ENCODE peak calls at places on chromosomes 4 and X, in four cellular contexts. One of them, this sample, is unnamed.

GRCh38 chr4:12359420-12359819 is 930.7 kb upstream of the HS3ST1 start:
- DNase-seq in ELR: no peak
- DNase-seq in SW480: no peak
- DNase-seq in GM12865: no peak
- DNase-seq in this sample: no peak

GRCh38 chr4:143360838-143361237 is 24.2 kb downstream of the GAB1 start:
- DNase-seq in ELR: no peak
- DNase-seq in SW480: no peak
- DNase-seq in GM12865: no peak
- DNase-seq in this sample: no peak

GRCh38 chr4:89506866-89507494 is 199.4 kb upstream of the GPRIN3 start:
- DNase-seq in ELR: peak; percentile 26
- DNase-seq in SW480: no peak
- DNase-seq in GM12865: no peak
- DNase-seq in this sample: no peak

GRCh38 chr4:11929080-11929479 is 500.4 kb upstream of the HS3ST1 start:
- DNase-seq in ELR: no peak
- DNase-seq in SW480: no peak
- DNase-seq in GM12865: no peak
- DNase-seq in this sample: no peak

GRCh38 chr4:8200302-8200975 is 1.3 kb downstream of the SH3TC1 start:
- DNase-seq in ELR: no peak
- DNase-seq in SW480: peak; percentile 64
- DNase-seq in GM12865: peak; percentile 46
- DNase-seq in this sample: peak; percentile 80

GRCh38 chr4:88196523-88197185 is 38.2 kb upstream of the ABCG2 start:
- DNase-seq in ELR: no peak
- DNase-seq in SW480: no peak
- DNase-seq in GM12865: no peak
- DNase-seq in this sample: no peak

GRCh38 chr4:8267077-8267476 is 2.5 kb upstream of the HTRA3 start:
- DNase-seq in ELR: peak; percentile 49
- DNase-seq in SW480: peak; percentile 25
- DNase-seq in GM12865: peak; percentile 41
- DNase-seq in this sample: peak; percentile 81

GRCh38 chr4:42397256-42397634 is at the start of gene SHISA3:
- DNase-seq in ELR: no peak
- DNase-seq in SW480: no peak
- DNase-seq in GM12865: peak; percentile 67
- DNase-seq in this sample: peak; percentile 27

GRCh38 chr4:7334521-7335275 is 100.0 kb downstream of the PSAPL1 start:
- DNase-seq in ELR: no peak
- DNase-seq in SW480: no peak
- DNase-seq in GM12865: no peak
- DNase-seq in this sample: no peak

GRCh38 chr4:107740950-107741701 is 21.1 kb upstream of the PAPSS1 start:
- DNase-seq in ELR: peak; percentile 23
- DNase-seq in SW480: no peak
- DNase-seq in GM12865: no peak
- DNase-seq in this sample: peak; percentile 77

GRCh38 chr4:121736735-121737351 is 28.1 kb downstream of the SMIM43 start:
- DNase-seq in ELR: peak; percentile 79
- DNase-seq in SW480: peak; percentile 47
- DNase-seq in GM12865: peak; percentile 50
- DNase-seq in this sample: peak; percentile 74

GRCh38 chr4:20462426-20463175 is 210.9 kb downstream of the SLIT2 start:
- DNase-seq in ELR: peak; percentile 42
- DNase-seq in SW480: no peak
- DNase-seq in GM12865: no peak
- DNase-seq in this sample: no peak

GRCh38 chrX:31893525-31893924 is 821.7 kb upstream of the FTHL17 start:
- DNase-seq in ELR: no peak
- DNase-seq in SW480: no peak
- DNase-seq in GM12865: peak; percentile 0
- DNase-seq in this sample: no peak

GRCh38 chr4:79632114-79632513 is 224.1 kb upstream of the GK2 start:
- DNase-seq in ELR: no peak
- DNase-seq in SW480: no peak
- DNase-seq in GM12865: no peak
- DNase-seq in this sample: no peak

GRCh38 chrX:96979766-96980165 is 96.1 kb downstream of the RPA4 start:
- DNase-seq in ELR: no peak
- DNase-seq in SW480: no peak
- DNase-seq in GM12865: no peak
- DNase-seq in this sample: no peak

GRCh38 chr4:140078366-140078765 is 75.6 kb downstream of the MAML3 start:
- DNase-seq in ELR: no peak
- DNase-seq in SW480: no peak
- DNase-seq in GM12865: no peak
- DNase-seq in this sample: no peak

GRCh38 chr4:67700119-67700873 is 659 bp downstream of the UBA6 start:
- DNase-seq in ELR: peak; percentile 56
- DNase-seq in SW480: peak; percentile 44
- DNase-seq in GM12865: peak; percentile 54
- DNase-seq in this sample: no peak

GRCh38 chr4:77310931-77311330 is 153.9 kb downstream of the CCNG2 start:
- DNase-seq in ELR: no peak
- DNase-seq in SW480: no peak
- DNase-seq in GM12865: no peak
- DNase-seq in this sample: peak; percentile 30

GRCh38 chr4:7806080-7806630 is 133.5 kb downstream of the AFAP1 start:
- DNase-seq in ELR: no peak
- DNase-seq in SW480: no peak
- DNase-seq in GM12865: no peak
- DNase-seq in this sample: no peak

This sample was measured in hepatocyte.